ENCODE peak calls at places on chromosomes 7 and 10, in ten cellular contexts. O is lower lobe of right lung; A is brain microvascular endothelial cell; R is coronary artery; T is CD4-positive, alpha-beta T cell; L is CD8-positive, alpha-beta T cell; S is sigmoid colon; B is ovary; G is GM23338; Y is dorsolateral prefrontal cortex. C is an unnamed sample.
A peak's percentile ranks its signal among the peaks of the same experiment; 100 is the strongest.

GRCh38 chr7:107228291-107228690 is 59.5 kb downstream of the HBP1 start:
- DNase-seq in S (no peak), O (no peak), L (no peak), R (no peak), Y (no peak), B (no peak), G (no peak), A (no peak), T (no peak), C (no peak)

GRCh38 chr10:23314835-23315239 is 29.8 kb downstream of the C10orf67 start:
- DNase-seq in T (peak; percentile 20), O (no peak), Y (no peak), R (no peak), G (peak; percentile 83), L (peak; percentile 26), S (no peak), B (peak; percentile 16), A (peak; percentile 75), C (no peak)

GRCh38 chr7:135768064-135768463 is 19.5 kb upstream of the FAM180A start:
- DNase-seq in O (no peak), S (no peak), L (no peak), Y (no peak), G (no peak), R (no peak), A (no peak), B (no peak), T (no peak), C (peak; percentile 27)

GRCh38 chr7:46969303-46970130 is 612.4 kb downstream of the TNS3 start:
- DNase-seq in O (no peak), L (no peak), T (no peak), R (no peak), S (no peak), A (no peak), G (no peak), B (no peak), Y (no peak), C (no peak)

GRCh38 chr7:53596230-53596629 is 560.8 kb downstream of the POM121L12 start:
- DNase-seq in G (peak; percentile 47), T (no peak), L (no peak), O (no peak), S (no peak), A (no peak), Y (no peak), B (no peak), R (no peak), C (no peak)

GRCh38 chr7:21128418-21128817 is 299.5 kb upstream of the SP4 start:
- DNase-seq in R (no peak), Y (no peak), T (no peak), B (no peak), O (no peak), G (no peak), A (no peak), L (no peak), S (no peak), C (no peak)

GRCh38 chr7:50504646-50505546 is 54.7 kb upstream of the FIGNL1 start:
- DNase-seq in S (no peak), Y (no peak), A (no peak), T (no peak), B (no peak), O (no peak), R (no peak), L (no peak), G (no peak), C (no peak)

GRCh38 chr7:119931230-119931824 is 341.6 kb upstream of the KCND2 start:
- DNase-seq in R (no peak), T (no peak), L (no peak), S (no peak), O (no peak), A (no peak), Y (no peak), G (no peak), B (no peak), C (no peak)

GRCh38 chr10:63466168-63466935 is 575 bp upstream of the JMJD1C start:
- DNase-seq in T (peak; percentile 14), B (no peak), A (peak; percentile 53), S (peak; percentile 79), R (no peak), G (peak; percentile 63), Y (peak; percentile 58), L (peak; percentile 18), O (peak; percentile 70), C (no peak)

GRCh38 chr7:79046061-79046460 is 407.4 kb downstream of the MAGI2 start:
- DNase-seq in G (no peak), T (no peak), R (no peak), A (no peak), L (no peak), O (no peak), S (no peak), B (no peak), Y (no peak), C (no peak)

GRCh38 chr7:9189683-9190082 is 756.3 kb downstream of the NXPH1 start:
- DNase-seq in O (no peak), A (no peak), L (no peak), Y (no peak), B (no peak), G (no peak), R (no peak), T (no peak), S (no peak), C (no peak)

GRCh38 chr7:29637374-29637773 is 73.7 kb downstream of the PRR15 start:
- DNase-seq in O (no peak), T (no peak), S (no peak), A (no peak), B (no peak), R (no peak), Y (no peak), L (no peak), G (no peak), C (no peak)

GRCh38 chr7:29639386-29639785 is 75.8 kb downstream of the PRR15 start:
- DNase-seq in G (no peak), O (no peak), T (no peak), L (no peak), R (no peak), S (no peak), Y (no peak), A (no peak), B (no peak), C (no peak)

GRCh38 chr7:29639887-29640600 is 76.4 kb downstream of the PRR15 start:
- DNase-seq in Y (no peak), S (no peak), O (no peak), A (no peak), L (no peak), G (peak; percentile 27), R (no peak), B (no peak), T (no peak), C (no peak)

GRCh38 chr7:29641651-29642050 is 78.0 kb downstream of the PRR15 start:
- DNase-seq in A (no peak), G (no peak), T (no peak), O (no peak), B (no peak), S (no peak), L (no peak), R (no peak), Y (no peak), C (no peak)

GRCh38 chr7:29636009-29636351 is 72.3 kb downstream of the PRR15 start:
- DNase-seq in R (no peak), L (no peak), T (no peak), O (no peak), B (no peak), S (no peak), Y (no peak), A (no peak), G (no peak), C (no peak)
- TF ChIP-seq CTCF in R (no peak), L (no peak), T (no peak), O (peak; percentile 2), B (no peak), S (no peak), Y (no peak), A (no peak), G (peak; percentile 9), C (peak; percentile 1)

DNA sequence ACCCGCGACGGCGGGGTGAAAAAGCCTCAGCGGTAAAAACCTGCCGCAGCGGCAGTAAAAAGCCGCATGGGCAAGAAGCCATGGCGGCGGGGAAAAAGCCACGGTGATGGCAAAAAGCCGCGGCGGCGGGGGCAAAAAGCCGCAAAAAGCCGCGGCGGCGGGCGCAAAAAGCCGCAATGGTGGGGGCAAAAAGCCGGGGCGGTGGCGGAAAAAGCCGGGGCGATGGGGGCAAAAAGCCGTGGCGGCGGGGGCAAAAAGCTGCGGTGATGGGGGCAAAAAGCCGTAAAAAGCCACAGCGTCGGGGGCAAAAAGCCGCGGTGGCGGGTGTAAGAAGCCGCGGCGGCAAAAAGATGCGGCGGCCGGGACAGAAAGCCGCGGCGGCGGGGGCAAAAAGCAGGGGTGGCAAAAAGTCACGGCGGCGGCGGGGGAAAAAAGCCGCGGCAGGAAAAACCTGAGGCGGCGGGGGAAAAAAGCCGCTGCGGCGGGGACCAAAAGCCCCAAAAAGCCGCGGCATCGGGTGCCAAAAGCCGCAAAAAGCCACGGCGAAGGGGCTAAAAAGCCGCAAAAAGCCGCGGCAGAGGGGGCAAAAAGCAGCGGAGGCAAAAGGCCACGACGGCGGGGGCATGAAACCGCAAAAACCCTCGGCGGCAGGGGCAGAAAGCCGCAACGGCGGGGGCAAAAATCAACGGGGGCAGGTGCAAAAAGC is 488.5 kb downstream of the ZNF33B start:
- DNase-seq in R (no peak), T (no peak), B (no peak), A (no peak), G (no peak), O (no peak), S (no peak), Y (no peak), L (no peak), C (peak; percentile 64)
- TF ChIP-seq CTCF in R (no peak), T (no peak), B (no peak), A (no peak), G (no peak), O (no peak), S (no peak), Y (no peak), L (no peak), C (no peak)

DNA sequence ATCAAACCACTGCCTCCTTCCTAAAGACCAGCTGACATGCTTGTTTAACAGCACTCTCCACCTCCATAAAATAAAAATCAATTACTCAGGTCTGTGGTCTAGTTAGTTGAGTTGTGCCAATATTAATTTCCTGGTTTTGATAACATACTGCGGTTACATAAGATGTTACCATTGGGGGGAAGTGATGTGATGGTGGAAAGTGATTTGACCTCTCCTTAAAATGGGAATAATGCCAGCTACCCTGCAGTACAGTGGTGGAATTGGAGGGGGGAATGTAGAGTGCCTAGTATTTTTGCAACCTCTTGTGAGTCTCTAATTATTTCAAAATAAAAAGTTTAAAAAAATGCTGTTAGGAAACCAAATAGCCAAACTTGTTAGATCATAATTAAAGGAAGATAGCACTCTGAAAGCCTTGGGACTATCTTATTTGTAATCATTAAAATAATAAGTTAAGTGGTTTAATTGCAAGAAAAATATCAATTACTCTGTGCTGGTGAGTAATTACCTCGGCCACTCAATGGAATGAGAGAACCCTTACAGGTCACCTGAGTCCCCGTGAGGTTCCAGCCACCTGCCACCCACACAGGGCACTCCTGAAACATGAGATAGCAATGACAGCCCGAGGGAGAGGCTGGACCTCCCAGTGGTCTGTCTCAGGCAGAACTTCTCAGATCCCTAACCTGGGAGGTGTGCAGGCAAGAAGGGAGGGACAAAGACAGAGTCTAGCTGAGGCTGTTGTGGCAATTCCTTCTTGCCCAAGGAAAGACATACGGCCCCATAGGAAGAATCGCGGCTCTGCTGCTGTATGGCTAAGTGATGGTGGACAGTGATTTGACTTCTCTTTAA is 94.1 kb downstream of the SH3PXD2A start:
- DNase-seq in A (no peak), O (no peak), Y (no peak), R (no peak), G (no peak), S (no peak), L (no peak), B (no peak), T (no peak), C (no peak)
- TF ChIP-seq CTCF in A (no peak), O (no peak), Y (no peak), R (no peak), G (no peak), S (no peak), L (no peak), B (no peak), T (no peak), C (no peak)

GRCh38 chr7:32089678-32090077 is 19.5 kb upstream of the PDE1C start:
- DNase-seq in G (no peak), A (no peak), S (no peak), R (no peak), L (no peak), T (no peak), Y (no peak), O (no peak), B (no peak), C (no peak)
- TF ChIP-seq CTCF in G (no peak), A (peak; percentile 11), S (no peak), R (no peak), L (no peak), T (no peak), Y (no peak), O (no peak), B (no peak), C (no peak)